ENCODE peak calls at places on chromosomes 6 and 20, in eight cellular contexts. T, K, J, I, D, U, H and Y are unnamed samples. For H3K9me3, the result is how much of the 10 kb centered on the place peaks cover.

GRCh38 chr20:9592419-9592818 is 78.0 kb downstream of the LAMP5 start:
- DNase-seq in T (no peak), H (no peak), K (no peak), D (no peak), U (no peak), I (no peak), J (no peak), Y (no peak)

GRCh38 chr6:41818271-41819054 is 31.0 kb downstream of the TOMM6 start:
- DNase-seq in U (no peak), T (no peak), D (no peak), K (no peak), J (peak), I (no peak), H (no peak), Y (no peak)

GRCh38 chr6:151012321-151013294 is 147.1 kb downstream of the MTHFD1L start:
- DNase-seq in D (no peak), I (no peak), U (no peak), T (no peak), H (no peak), J (peak), K (no peak), Y (no peak)

GRCh38 chr6:31585531-31585930 is 546 bp upstream of the LST1 start:
- DNase-seq in K (no peak), T (no peak), I (no peak), U (no peak), H (no peak), D (peak), J (no peak), Y (no peak)

GRCh38 chr6:118893095-118893881 is 664 bp upstream of the ASF1A start:
- DNase-seq in T (no peak), H (peak), K (no peak), D (no peak), U (no peak), J (peak), I (peak), Y (peak)

GRCh38 chr20:19758888-19759331 is 852 bp downstream of the RIN2 start:
- DNase-seq in D (no peak), U (peak), T (peak), I (peak), H (peak), K (no peak), J (no peak), Y (peak)

GRCh38 chr6:168045706-168046620 is 33.0 kb downstream of the FRMD1 start:
- DNase-seq in H (no peak), T (no peak), D (peak), K (no peak), J (peak), U (no peak), I (no peak), Y (no peak)

GRCh38 chr20:58693226-58694006 is 816 bp downstream of the NPEPL1 start:
- DNase-seq in I (peak), D (peak), T (peak), U (peak), H (no peak), K (no peak), J (no peak), Y (peak)

GRCh38 chr20:49692941-49693340 is 20.7 kb downstream of the B4GALT5 start:
- DNase-seq in H (no peak), D (no peak), K (no peak), I (no peak), T (no peak), U (no peak), J (no peak), Y (no peak)
- H3K9me3 ChIP-seq in H (under half), D (under half), K (under half), I (under half), T (under half), U (under half), J (under half), Y (under half)

GRCh38 chr6:34223964-34224940 is 12.4 kb upstream of the HMGA1 start:
- DNase-seq in H (peak), J (peak), U (peak), D (peak), T (peak), K (no peak), I (peak), Y (peak)
- TF ChIP-seq POLR2A in H (peak), J (peak), U (no peak), D (no peak), T (peak), K (peak), I (peak), Y (peak)

DNA sequence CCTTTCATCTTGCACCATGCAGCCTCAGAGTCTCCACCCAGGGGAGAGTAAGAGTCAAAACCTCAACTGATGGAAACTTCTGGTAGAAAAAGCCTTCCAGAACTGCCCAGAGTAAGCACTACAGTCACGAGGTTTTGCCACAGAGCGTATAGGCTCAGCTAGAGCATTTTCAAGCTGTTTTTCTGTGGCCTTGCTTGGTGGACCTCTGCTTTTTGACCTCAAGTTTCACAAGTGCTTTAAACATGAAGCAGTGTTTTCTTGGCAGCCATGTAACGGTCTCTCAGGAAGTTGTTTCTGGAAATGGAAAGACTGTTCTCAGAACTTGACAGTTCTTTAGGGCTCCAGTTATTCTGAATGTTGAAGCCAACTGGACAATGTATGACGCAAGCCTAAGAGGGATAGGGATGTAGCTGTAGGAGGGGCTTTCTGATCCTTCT is 146.5 kb downstream of the ZDHHC14 start:
- DNase-seq in I (no peak), K (no peak), D (no peak), T (no peak), J (peak), H (no peak), U (no peak), Y (no peak)
- TF ChIP-seq CTCF in I (no peak), K (no peak), D (no peak), T (no peak), J (no peak), H (no peak), U (no peak), Y (no peak)

GRCh38 chr6:165045631-165046030 is 263.8 kb downstream of the C6orf118 start:
- DNase-seq in I (no peak), T (no peak), K (no peak), U (no peak), D (no peak), H (no peak), J (no peak), Y (no peak)

GRCh38 chr6:165047952-165048351 is 261.5 kb downstream of the C6orf118 start:
- DNase-seq in J (no peak), T (no peak), U (no peak), K (no peak), D (no peak), I (no peak), H (no peak), Y (no peak)

GRCh38 chr6:165042912-165043311 is 266.5 kb downstream of the C6orf118 start:
- DNase-seq in H (no peak), D (no peak), J (no peak), T (no peak), U (no peak), K (no peak), I (no peak), Y (no peak)
- H3K9me3 ChIP-seq in H (under half), D (under half), J (under half), T (under half), U (under half), K (under half), I (under half), Y (under half)

GRCh38 chr6:32854376-32855178 is 585 bp downstream of the PSMB9 start:
- DNase-seq in I (peak), D (peak), H (peak), U (peak), J (peak), K (no peak), T (peak), Y (no peak)
- TF ChIP-seq POLR2A in I (no peak), D (no peak), H (no peak), U (no peak), J (no peak), K (no peak), T (no peak), Y (no peak)

GRCh38 chr6:147390909-147391536 is 117.5 kb upstream of the SAMD5 start:
- DNase-seq in U (no peak), H (no peak), K (no peak), J (peak), T (peak), I (no peak), D (no peak), Y (no peak)
- TF ChIP-seq CTCF in U (no peak), H (no peak), K (no peak), J (peak), T (peak), I (no peak), D (no peak), Y (no peak)

GRCh38 chr6:27296106-27296783 is 15.8 kb downstream of the POM121L2 start:
- DNase-seq in D (no peak), K (no peak), H (no peak), J (peak), U (no peak), I (no peak), T (no peak), Y (no peak)
- H3K9me3 ChIP-seq in D (under half), K (under half), H (under half), J (under half), U (under half), I (under half), T (under half), Y (under half)

DNA sequence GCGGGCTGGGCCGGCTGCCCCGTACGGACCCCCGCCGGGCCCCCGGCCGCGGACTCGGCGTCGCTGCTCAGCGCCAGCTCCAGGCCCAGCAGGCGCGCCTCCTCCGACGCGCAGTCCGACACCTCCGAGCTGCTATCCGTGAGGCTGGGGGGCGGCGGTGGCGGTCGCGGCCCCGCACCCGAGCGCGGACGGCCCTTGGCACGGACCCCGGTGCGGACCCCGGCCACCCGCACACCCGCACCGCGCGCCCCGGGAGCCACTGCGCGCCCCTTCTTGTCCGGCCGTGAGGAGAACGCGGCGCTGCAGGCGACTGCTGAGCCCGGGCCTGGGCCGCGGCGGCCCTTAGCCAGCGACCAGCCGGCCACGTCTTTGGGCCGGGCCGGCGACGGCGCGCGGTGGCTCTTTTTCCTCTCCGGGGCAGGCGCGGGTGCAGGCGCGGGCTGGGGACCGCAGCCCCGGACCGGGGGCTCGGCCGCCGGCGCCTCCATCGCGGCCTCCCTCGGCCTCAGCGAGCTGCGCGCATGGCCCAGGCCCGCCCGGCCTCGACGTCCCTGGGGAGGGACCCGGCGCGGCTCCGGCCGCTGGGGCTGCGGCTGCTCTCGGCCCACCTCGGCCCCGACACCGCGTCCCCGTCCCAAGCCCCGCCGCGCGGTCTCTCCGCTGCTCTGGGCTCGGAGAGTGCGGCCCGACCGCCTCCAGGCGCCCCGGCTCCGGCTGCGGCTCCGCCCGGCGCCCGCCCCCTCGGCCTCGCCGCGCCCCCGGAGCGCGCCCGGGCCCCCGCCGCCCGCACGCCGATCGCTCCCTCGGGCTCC is 12.9 kb upstream of the TLDC2 start:
- DNase-seq in J (no peak), K (no peak), T (no peak), I (no peak), H (no peak), D (peak), U (no peak), Y (no peak)
- TF ChIP-seq POLR2A in J (no peak), K (peak), T (peak), I (no peak), H (peak), D (no peak), U (no peak), Y (peak)

GRCh38 chr6:89244237-89244985 is 27.3 kb upstream of the GABRR1 start:
- DNase-seq in K (no peak), J (no peak), T (no peak), D (no peak), U (no peak), I (peak), H (no peak), Y (no peak)

GRCh38 chr6:89239338-89239737 is 22.2 kb upstream of the GABRR1 start:
- DNase-seq in H (no peak), I (peak), J (no peak), T (no peak), U (no peak), D (no peak), K (no peak), Y (no peak)

GRCh38 chr6:89243331-89243629 is 26.1 kb upstream of the GABRR1 start:
- DNase-seq in T (no peak), I (no peak), H (no peak), D (no peak), J (no peak), U (no peak), K (no peak), Y (no peak)

GRCh38 chr6:89237158-89237557 is 20.0 kb upstream of the GABRR1 start:
- DNase-seq in I (peak), K (no peak), U (no peak), T (no peak), H (no peak), J (no peak), D (no peak), Y (no peak)

GRCh38 chr6:89242574-89243330 is 25.6 kb upstream of the GABRR1 start:
- DNase-seq in D (no peak), J (peak), I (peak), U (no peak), K (no peak), T (peak), H (peak), Y (no peak)
- TF ChIP-seq CTCF in D (no peak), J (peak), I (peak), U (peak), K (no peak), T (peak), H (no peak), Y (peak)

GRCh38 chr20:29300579-29301551 is 1956.6 kb upstream of the DEFB115 start:
- DNase-seq in K (no peak), U (no peak), T (no peak), I (no peak), D (no peak), H (no peak), J (no peak), Y (no peak)

GRCh38 chr20:29297411-29298270 is 1959.8 kb upstream of the DEFB115 start:
- DNase-seq in J (no peak), I (no peak), D (no peak), H (no peak), K (no peak), U (no peak), T (no peak), Y (no peak)

GRCh38 chr20:29299811-29300578 is 1957.5 kb upstream of the DEFB115 start:
- DNase-seq in D (no peak), U (no peak), H (no peak), J (no peak), K (no peak), I (no peak), T (no peak), Y (no peak)

GRCh38 chr20:29298271-29298590 is 1959.2 kb upstream of the DEFB115 start:
- DNase-seq in I (no peak), U (no peak), H (no peak), T (no peak), K (no peak), D (no peak), J (no peak), Y (no peak)

DNA sequence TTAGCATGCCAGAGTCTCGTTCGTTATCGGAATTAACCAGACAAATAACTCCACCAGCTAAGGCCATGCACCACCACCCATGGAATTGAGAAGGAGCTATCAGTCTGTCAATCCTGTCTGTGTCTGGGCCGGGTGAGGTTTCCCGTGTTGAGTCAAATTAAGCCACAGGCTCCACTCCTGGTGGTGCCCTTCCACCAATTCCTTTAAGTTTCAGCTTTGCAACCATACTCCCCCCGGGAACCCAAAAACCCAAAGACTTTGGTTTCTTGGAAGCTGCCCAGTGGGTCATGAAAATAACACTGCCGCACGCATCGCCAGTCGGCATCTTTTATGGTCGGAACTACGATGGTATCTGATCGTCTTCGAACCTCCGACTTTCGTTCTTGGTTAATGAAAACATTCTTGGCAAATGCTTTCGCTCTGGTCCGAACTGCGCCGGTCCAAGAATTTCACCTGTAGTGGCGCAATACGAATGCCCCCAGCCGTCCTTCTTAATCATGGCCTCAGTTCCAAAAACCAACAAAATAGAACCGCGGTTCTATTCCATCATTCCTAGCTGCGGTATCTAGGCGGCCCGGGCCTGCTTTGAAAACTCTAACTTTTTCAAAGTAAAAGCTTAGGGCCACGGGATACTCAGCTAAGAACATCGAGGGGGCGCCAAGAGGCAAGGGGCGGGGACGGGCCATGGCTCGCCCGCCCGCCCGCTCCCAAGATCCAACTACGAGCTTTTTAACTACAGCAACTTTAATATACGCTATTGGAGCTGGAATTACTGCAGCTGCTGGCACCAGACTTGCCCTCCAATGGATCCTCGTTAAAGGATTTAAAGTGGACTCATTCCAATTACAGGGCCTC is 1958.5 kb upstream of the DEFB115 start:
- DNase-seq in D (no peak), U (no peak), H (no peak), I (no peak), J (no peak), K (no peak), T (no peak), Y (no peak)
- H3K9me3 ChIP-seq in D (half or more), U (half or more), H (under half), I (under half), J (under half), K (under half), T (under half), Y (under half)